ENCODE peak calls at places on chromosomes 2 and 18, in five cellular contexts. G, T, X, F and N are unnamed samples.

GRCh38 chr18:46113751-46114150 is 9.6 kb downstream of the HAUS1 start:
- DNase-seq in G (no peak), T (no peak), X (no peak), F (no peak), N (no peak)

GRCh38 chr18:36304723-36305122 is 7.2 kb downstream of the FHOD3 start:
- DNase-seq in G (no peak), T (no peak), X (no peak), F (no peak), N (no peak)

GRCh38 chr18:2958819-2959298 is 54.1 kb downstream of the LPIN2 start:
- DNase-seq in G (no peak), T (no peak), X (peak; percentile 63), F (no peak), N (no peak)

GRCh38 chr18:23498877-23499570 is 4.3 kb upstream of the RMC1 start:
- DNase-seq in G (peak; percentile 78), T (peak; percentile 72), X (peak; percentile 74), F (peak; percentile 38), N (peak; percentile 71)

GRCh38 chr2:162732946-162733698 is 105.4 kb downstream of the KCNH7 start:
- DNase-seq in G (no peak), T (peak; percentile 24), X (no peak), F (no peak), N (no peak)

GRCh38 chr18:62551972-62552513 is 29.2 kb downstream of the ZCCHC2 start:
- DNase-seq in G (no peak), T (no peak), X (no peak), F (no peak), N (no peak)

GRCh38 chr2:28750316-28751101 is 1.1 kb upstream of the PPP1CB start:
- DNase-seq in G (no peak), T (peak; percentile 28), X (peak; percentile 50), F (no peak), N (no peak)

GRCh38 chr2:44672431-44672830 is 269.1 kb upstream of the SIX3 start:
- DNase-seq in G (no peak), T (no peak), X (no peak), F (no peak), N (no peak)

GRCh38 chr2:187982668-187983067 is 309.0 kb upstream of the GULP1 start:
- DNase-seq in G (no peak), T (no peak), X (peak; percentile 92), F (no peak), N (no peak)

GRCh38 chr18:39958876-39959275 is 1996.2 kb upstream of the PIK3C3 start:
- DNase-seq in G (no peak), T (no peak), X (no peak), F (no peak), N (no peak)

GRCh38 chr2:214203744-214204289 is 207.0 kb upstream of the VWC2L start:
- DNase-seq in G (no peak), T (no peak), X (peak; percentile 45), F (no peak), N (no peak)

GRCh38 chr2:112160591-112161250 is 22.5 kb downstream of the FBLN7 start:
- DNase-seq in G (no peak), T (no peak), X (no peak), F (no peak), N (no peak)
- H3K27ac ChIP-seq in G (no peak overlapping the region), T (no peak overlapping the region), X (no peak overlapping the region), F (no peak overlapping the region), N (no peak overlapping the region)

DNA sequence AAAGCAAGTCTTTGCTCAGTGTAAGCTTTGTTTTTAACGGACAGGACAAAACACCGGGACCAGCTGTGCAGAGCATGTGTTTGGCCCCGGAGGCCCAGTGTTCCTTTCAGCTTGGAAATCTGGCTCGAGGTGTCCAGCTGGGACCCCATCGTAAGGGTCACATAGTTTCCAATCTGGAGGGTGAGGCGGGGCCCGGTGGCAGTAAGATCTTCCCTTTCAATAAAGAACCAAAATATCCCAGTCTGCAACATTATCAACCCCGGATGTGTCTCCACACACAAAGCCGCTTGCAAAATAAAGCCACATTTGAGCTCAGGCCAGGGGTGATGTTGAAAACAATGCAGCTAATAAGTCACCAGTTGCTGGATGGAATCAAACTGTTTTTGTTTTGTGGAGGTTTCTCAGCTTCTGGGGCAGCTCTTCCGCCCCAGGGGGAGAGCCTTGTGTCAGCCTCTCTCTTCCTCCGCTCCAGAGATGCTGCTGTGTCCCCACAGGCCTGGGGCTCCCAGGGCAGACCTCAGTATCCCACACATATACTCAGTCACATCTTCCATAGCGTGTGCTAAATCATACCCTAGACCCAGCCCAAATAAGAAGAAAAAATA is 138.6 kb upstream of the GLI2 start:
- DNase-seq in G (no peak), T (peak; percentile 19), X (peak; percentile 56), F (no peak), N (peak; percentile 84)
- H3K4me3 ChIP-seq in G (no peak overlapping the region), T (no peak overlapping the region), X (no peak overlapping the region), F (no peak overlapping the region), N (no peak overlapping the region)

DNA sequence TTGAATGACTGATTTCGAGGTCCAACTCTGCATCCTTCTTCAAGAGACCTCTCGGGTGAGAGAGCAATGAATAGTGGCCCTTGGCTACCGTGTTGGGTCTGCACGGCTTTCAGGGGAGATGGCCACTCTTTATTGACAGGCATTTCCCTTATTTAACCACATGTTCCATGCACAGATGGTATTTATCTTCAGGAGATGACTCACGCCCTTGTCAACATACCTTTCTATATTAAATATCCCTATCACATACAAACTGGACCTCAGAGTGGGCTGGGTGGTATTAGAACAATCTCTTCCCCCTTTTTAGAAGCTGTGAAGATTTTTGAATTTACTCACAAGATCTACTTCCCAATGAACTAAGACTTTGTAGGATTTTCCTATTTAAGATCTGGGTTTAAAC is 109.6 kb upstream of the CDC42EP3 start:
- DNase-seq in G (no peak), T (no peak), X (peak; percentile 86), F (no peak), N (no peak)
- H3K4me1 ChIP-seq in G (no peaks in the 10 kb centered on the region), T (peaks cover 11% of the 10 kb centered on the region), X (peaks cover 63% of the 10 kb centered on the region), F (no peaks in the 10 kb centered on the region), N (peaks cover 15% of the 10 kb centered on the region)

GRCh38 chr18:22193466-22193865 is 24.1 kb downstream of the GATA6 start:
- DNase-seq in G (no peak), T (peak; percentile 33), X (no peak), F (no peak), N (peak; percentile 65)
- H3K27ac ChIP-seq in G (no peak overlapping the region), T (peak overlapping the region; percentile 82), X (no peak overlapping the region), F (no peak overlapping the region), N (peak overlapping the region; percentile 89)

GRCh38 chr2:223626713-223627112 is 24.6 kb upstream of the SCG2 start:
- DNase-seq in G (no peak), T (no peak), X (peak; percentile 75), F (no peak), N (no peak)
- H3K4me3 ChIP-seq in G (no peak overlapping the region), T (no peak overlapping the region), X (no peak overlapping the region), F (no peak overlapping the region), N (no peak overlapping the region)

DNA sequence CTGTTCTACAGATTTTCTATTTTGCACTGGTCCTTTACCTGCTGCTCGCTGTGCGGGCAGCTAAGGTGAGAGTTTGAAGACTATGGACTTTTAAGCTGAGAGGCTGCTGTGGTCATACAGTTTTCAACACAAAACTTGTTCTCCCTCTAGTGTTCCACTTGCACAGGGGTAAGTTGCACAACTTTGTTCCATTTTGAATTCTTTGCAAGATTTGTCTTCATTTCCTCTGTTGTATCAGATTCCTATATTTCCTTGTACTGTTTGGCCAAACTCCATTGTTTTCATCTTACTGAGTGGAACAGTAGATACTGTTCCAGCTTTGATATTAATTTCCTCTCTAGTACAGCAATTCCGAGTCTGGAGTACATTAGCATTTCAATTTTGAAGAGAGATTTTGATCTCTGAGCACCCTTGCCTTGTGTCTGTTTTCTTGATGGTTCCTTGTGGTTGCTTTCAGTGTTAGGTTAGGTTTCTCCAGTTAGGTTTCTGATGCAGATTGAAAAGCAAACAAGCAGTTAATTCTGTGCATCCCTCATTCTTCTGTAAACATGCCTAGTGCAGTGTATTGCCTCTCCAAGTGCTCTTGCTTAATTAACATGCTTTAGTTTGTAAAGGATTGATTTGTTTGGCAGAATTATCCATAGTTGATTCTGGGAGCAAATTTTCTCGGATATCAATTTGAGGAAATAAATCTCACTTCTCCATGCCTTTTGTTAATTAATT is 188.8 kb downstream of the PTPRM start:
- DNase-seq in G (no peak), T (no peak), X (peak; percentile 31), F (no peak), N (no peak)
- H3K4me1 ChIP-seq in G (no peaks in the 10 kb centered on the region), T (no peaks in the 10 kb centered on the region), X (peaks cover 8% of the 10 kb centered on the region), F (no peaks in the 10 kb centered on the region), N (no peaks in the 10 kb centered on the region)

GRCh38 chr18:31499157-31499524 is 1.2 kb downstream of the DSG2 start:
- DNase-seq in G (no peak), T (no peak), X (no peak), F (no peak), N (no peak)
- H3K27ac ChIP-seq in G (no peak overlapping the region), T (peak overlapping the region; percentile 93), X (no peak overlapping the region), F (no peak overlapping the region), N (peak overlapping the region; percentile 75)